ENCODE peak calls at places on chromosomes 11 and 22, in four cellular contexts. N is HEK293T, C is HepG2, P is K562. J is an unnamed sample.

GRCh38 chr11:117705866-117706265 is 91.2 kb downstream of the DSCAML1 start:
- DNase-seq in N (no peak), C (no peak), P (no peak), J (no peak)

GRCh38 chr22:43811777-43812148 is 342 bp downstream of the EFCAB6 start:
- DNase-seq in N (no peak), C (no peak), P (no peak), J (no peak)

GRCh38 chr11:20027546-20028014 is 132.7 kb downstream of the DBX1 start:
- DNase-seq in N (no peak), C (no peak), P (no peak), J (no peak)

GRCh38 chr11:109914809-109915653 is 178.2 kb upstream of the ZC3H12C start:
- DNase-seq in N (no peak), C (no peak), P (peak; percentile 15), J (no peak)

GRCh38 chr11:69642549-69642912 is 1.6 kb downstream of the CCND1 start:
- DNase-seq in N (no peak), C (no peak), P (peak; percentile 36), J (no peak)

GRCh38 chr11:130070109-130070828 is 575 bp downstream of the APLP2 start:
- DNase-seq in N (peak; percentile 21), C (no peak), P (peak; percentile 50), J (peak; percentile 43)

GRCh38 chr11:130655308-130655707 is 206.9 kb downstream of the ADAMTS15 start:
- DNase-seq in N (no peak), C (no peak), P (no peak), J (no peak)

GRCh38 chr11:69716099-69716498 is 12.3 kb upstream of the FGF19 start:
- DNase-seq in N (no peak), C (no peak), P (no peak), J (no peak)

GRCh38 chr22:43796567-43796966 is 15.5 kb downstream of the EFCAB6 start:
- DNase-seq in N (peak; percentile 33), C (no peak), P (no peak), J (no peak)

GRCh38 chr22:22759889-22760546 is 115.6 kb downstream of the GGTLC2 start:
- DNase-seq in N (no peak), C (no peak), P (peak; percentile 48), J (no peak)

GRCh38 chr11:2788751-2789140 is 89.0 kb upstream of the KCNQ1OT1 start:
- DNase-seq in N (no peak), C (no peak), P (no peak), J (peak; percentile 7)

GRCh38 chr11:113082501-113082900 is 121.3 kb downstream of the NCAM1 start:
- DNase-seq in N (no peak), C (no peak), P (no peak), J (no peak)

GRCh38 chr11:68503281-68503687 is 42.7 kb downstream of the PPP6R3 start:
- DNase-seq in N (no peak), C (no peak), P (peak; percentile 41), J (no peak)

GRCh38 chr11:132101861-132102260 is 731.4 kb downstream of the NTM start:
- DNase-seq in N (no peak), C (no peak), P (no peak), J (no peak)

GRCh38 chr22:24417901-24418641 is 9.3 kb upstream of the ADORA2A start:
- DNase-seq in N (no peak), C (no peak), P (no peak), J (no peak)

GRCh38 chr11:120013325-120014250 is 124.3 kb downstream of the TRIM29 start:
- DNase-seq in N (peak; percentile 82), C (peak; percentile 32), P (peak; percentile 71), J (peak; percentile 87)

GRCh38 chr11:105862736-105863367 is 159.2 kb downstream of the MSANTD4 start:
- DNase-seq in N (peak; percentile 23), C (peak; percentile 36), P (no peak), J (no peak)

GRCh38 chr11:79249341-79249993 is 191.4 kb downstream of the TENM4 start:
- DNase-seq in N (no peak), C (no peak), P (no peak), J (no peak)

GRCh38 chr11:30879322-30880020 is 293.3 kb upstream of the MPPED2 start:
- DNase-seq in N (no peak), C (no peak), P (no peak), J (no peak)

GRCh38 chr11:46895821-46896220 is 22.5 kb downstream of the LRP4 start:
- DNase-seq in N (no peak), C (no peak), P (no peak), J (no peak)

GRCh38 chr11:69293087-69293486 is 868 bp upstream of the MYEOV start:
- DNase-seq in N (no peak), C (no peak), P (no peak), J (no peak)

GRCh38 chr11:2200536-2200935 is 28.9 kb upstream of the TH start:
- DNase-seq in N (no peak), C (no peak), P (no peak), J (no peak)

DNA sequence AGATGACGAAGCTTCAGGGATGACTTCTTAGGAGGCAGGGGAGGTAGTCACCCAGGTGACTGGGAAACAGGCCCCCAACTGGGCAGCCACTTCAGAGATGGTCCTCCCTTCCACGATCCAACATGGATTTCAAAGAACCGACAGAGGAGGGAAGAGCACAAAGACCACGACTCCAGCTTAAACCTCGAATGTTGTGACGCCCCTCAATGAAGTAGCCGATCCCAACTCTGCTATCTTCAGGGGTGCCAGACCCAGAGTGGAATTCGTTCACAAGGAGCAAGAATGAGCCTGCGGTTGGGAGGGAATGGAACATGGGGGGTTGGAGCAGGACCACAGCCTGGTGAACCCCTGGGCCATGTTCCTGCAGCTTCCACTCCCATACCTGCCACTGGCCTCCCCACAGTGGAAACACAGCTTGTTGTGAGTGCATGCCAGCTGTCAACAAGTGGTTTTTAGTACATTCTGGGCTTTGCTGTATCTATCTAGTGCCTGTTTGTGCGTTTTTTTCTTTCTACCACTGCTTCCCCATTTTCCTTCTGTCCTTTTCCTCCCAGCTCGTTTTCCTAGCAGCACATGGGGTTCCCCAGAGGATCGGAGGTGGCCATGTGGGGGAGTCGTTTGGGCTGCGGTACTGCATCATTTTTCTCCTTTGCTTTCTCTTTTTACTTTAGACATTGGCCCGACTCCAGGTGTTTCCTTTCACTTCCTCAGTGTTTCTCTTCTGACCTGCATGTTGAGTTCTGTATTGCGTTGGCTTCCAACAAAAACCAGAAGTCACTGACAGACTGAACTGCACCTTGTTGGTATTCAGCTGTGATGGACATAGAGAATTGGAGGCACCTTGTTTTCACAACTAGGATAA is 65.8 kb downstream of the MORC2 start:
- DNase-seq in N (no peak), C (no peak), P (no peak), J (no peak)
- TF ChIP-seq ELF4 in N (no peak), C (no peak), P (no peak), J (no peak)

GRCh38 chr11:33242575-33242974 is 14.6 kb upstream of the HIPK3 start:
- DNase-seq in N (no peak), C (no peak), P (no peak), J (no peak)

GRCh38 chr11:33248416-33248957 is 8.7 kb upstream of the HIPK3 start:
- DNase-seq in N (no peak), C (peak; percentile 25), P (no peak), J (no peak)
- TF ChIP-seq ELF4 in N (no peak), C (no peak), P (no peak), J (no peak)

GRCh38 chr11:12287009-12287373 is 90.4 kb upstream of the PARVA start:
- DNase-seq in N (no peak), C (peak; percentile 36), P (peak; percentile 7), J (no peak)
- TF ChIP-seq ELF4 in N (no peak), C (no peak), P (no peak), J (no peak)

GRCh38 chr11:61810671-61811175 is 6.1 kb downstream of the FADS1 start:
- DNase-seq in N (no peak), C (no peak), P (no peak), J (no peak)
- TF ChIP-seq ELF4 in N (no peak), C (no peak), P (no peak), J (no peak)

DNA sequence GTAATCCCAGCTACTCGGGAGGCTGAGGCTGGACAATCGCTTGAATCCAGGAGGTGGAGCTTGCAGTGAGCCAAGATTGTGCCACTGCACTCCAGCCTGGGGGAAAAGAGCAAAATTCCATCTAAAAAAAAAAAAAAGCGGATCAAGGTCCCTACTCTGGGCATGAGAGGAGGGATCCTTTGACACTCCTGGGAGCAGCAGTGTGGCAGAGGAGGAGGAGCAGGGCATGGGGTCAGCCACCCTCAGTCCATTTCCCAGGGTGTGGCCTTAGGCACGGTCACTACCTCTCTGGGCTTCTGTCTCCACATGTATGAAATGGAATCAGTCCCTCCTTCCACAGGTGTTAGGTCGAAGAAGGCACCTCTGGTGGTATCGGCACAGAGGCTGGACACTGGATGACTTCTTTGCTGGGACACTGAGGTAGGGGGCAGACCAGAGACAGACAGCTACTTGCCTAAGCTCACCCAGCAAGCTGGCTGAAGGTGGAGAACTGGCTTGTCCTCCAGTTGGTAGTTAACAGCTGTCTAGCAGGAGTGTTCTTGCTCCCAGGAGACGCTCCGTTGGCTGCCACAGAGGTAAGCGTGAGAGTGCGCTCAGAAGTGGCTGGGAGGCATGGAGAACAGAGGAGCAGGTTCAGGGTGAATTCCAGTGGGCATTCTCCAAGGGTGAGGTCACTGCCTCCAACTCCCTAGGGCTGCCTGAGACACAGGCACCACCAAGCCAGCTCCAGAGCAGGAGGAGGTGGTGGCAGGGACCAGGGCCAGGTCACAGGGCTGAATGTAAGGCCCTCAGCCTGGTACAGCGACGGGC is 19.6 kb downstream of the TXN2 start:
- DNase-seq in N (no peak), C (peak; percentile 63), P (no peak), J (no peak)
- TF ChIP-seq ELF4 in N (no peak), C (no peak), P (no peak), J (no peak)

GRCh38 chr22:20552913-20553401 is 45.5 kb downstream of the MED15 start:
- DNase-seq in N (no peak), C (peak; percentile 84), P (no peak), J (no peak)
- TF ChIP-seq ELF4 in N (no peak), C (no peak), P (no peak), J (no peak)

GRCh38 chr11:16772141-16772512 is 33.7 kb downstream of the C11orf58 start:
- DNase-seq in N (no peak), C (no peak), P (no peak), J (no peak)

GRCh38 chr11:16767957-16768356 is 29.5 kb downstream of the C11orf58 start:
- DNase-seq in N (no peak), C (no peak), P (no peak), J (no peak)

GRCh38 chr11:16769386-16769785 is 30.9 kb downstream of the C11orf58 start:
- DNase-seq in N (no peak), C (no peak), P (no peak), J (no peak)

GRCh38 chr11:16771350-16772140 is 33.1 kb downstream of the C11orf58 start:
- DNase-seq in N (no peak), C (no peak), P (no peak), J (no peak)

DNA sequence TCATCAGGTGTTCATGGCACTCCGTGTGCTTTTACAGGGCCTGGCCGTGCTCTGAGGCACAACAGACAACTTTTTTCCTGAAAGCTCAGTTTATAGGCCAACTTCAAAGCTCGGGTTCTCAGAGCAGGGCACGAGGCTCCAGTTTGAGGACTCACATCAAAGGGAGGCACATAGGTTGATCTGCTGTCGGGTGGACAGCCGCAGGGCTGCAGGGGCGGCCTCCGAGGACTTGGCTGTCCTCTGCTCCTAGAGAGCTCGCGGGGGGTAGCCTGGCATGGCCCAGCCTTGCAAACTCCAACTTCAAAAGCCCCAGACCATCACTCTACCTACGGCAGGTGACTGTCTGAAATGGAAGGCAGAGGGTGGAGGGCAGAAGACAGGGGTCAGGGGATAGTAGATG is 31.6 kb downstream of the C11orf58 start:
- DNase-seq in N (no peak), C (no peak), P (no peak), J (no peak)
- TF ChIP-seq ELF4 in N (no peak), C (no peak), P (no peak), J (no peak)